ENCODE peak calls at places on chromosome 10, in eight cellular contexts. Q is ELR; T is nephron progenitor cell; J is stimulated activated CD4-positive, alpha-beta T cell treated with anti-CD3 and anti-CD28 coated beads, TNF-alpha, amount 100 ng/mL, for 24 hours; D is C1 segment of cervical spinal cord; R is cardiac muscle cell; Z is RWPE1; L is DND-41. X is an unnamed sample.

GRCh38 chr10:3451516-3452185 is 279.1 kb upstream of the PITRM1 start:
- DNase-seq in J (no peak), T (no peak), L (no peak), R (no peak), Z (no peak), D (no peak), Q (no peak), X (no peak)

GRCh38 chr10:94963901-94964300 is 25.4 kb downstream of the CYP2C9 start:
- DNase-seq in T (peak), Z (peak), J (no peak), D (no peak), L (no peak), R (peak), Q (peak), X (no peak)

GRCh38 chr10:117736655-117737054 is 194.1 kb downstream of the EMX2 start:
- DNase-seq in R (no peak), L (no peak), D (no peak), Q (peak), Z (peak), J (no peak), T (no peak), X (no peak)

GRCh38 chr10:8778713-8779112 is 724.2 kb downstream of the GATA3 start:
- DNase-seq in R (no peak), T (no peak), J (no peak), L (no peak), Z (no peak), Q (no peak), D (no peak), X (no peak)

GRCh38 chr10:94027197-94027596 is 33.5 kb downstream of the PLCE1 start:
- DNase-seq in Z (no peak), Q (peak), L (no peak), D (no peak), T (no peak), J (no peak), R (peak), X (no peak)

GRCh38 chr10:47402681-47403301 is 18.7 kb upstream of the ZNF488 start:
- DNase-seq in T (no peak), Q (peak), Z (peak), R (peak), L (no peak), J (no peak), D (no peak), X (no peak)

GRCh38 chr10:2980791-2981360 is 86.5 kb upstream of the PFKP start:
- DNase-seq in R (peak), D (no peak), L (no peak), Z (no peak), Q (peak), J (no peak), T (no peak), X (no peak)

GRCh38 chr10:44343836-44344235 is 41.1 kb downstream of the CXCL12 start:
- DNase-seq in D (no peak), R (no peak), Q (no peak), L (no peak), J (no peak), T (no peak), Z (no peak), X (no peak)

GRCh38 chr10:18647945-18648344 is 3.4 kb downstream of the NSUN6 start:
- DNase-seq in Z (no peak), L (no peak), D (no peak), T (no peak), Q (no peak), R (no peak), J (no peak), X (no peak)

GRCh38 chr10:103842605-103843004 is 12.8 kb downstream of the SH3PXD2A start:
- DNase-seq in T (no peak), R (no peak), D (no peak), L (no peak), Z (no peak), J (no peak), Q (no peak), X (no peak)

GRCh38 chr10:119663866-119664698 is 12.9 kb downstream of the BAG3 start:
- DNase-seq in L (peak), R (no peak), Q (peak), D (no peak), T (no peak), Z (no peak), J (no peak), X (no peak)

GRCh38 chr10:13536674-13537366 is 8.0 kb upstream of the BEND7 start:
- DNase-seq in Q (peak), R (peak), Z (peak), T (peak), L (peak), D (no peak), J (no peak), X (no peak)

GRCh38 chr10:24811906-24812305 is 88.2 kb upstream of the ARHGAP21 start:
- DNase-seq in Z (no peak), R (peak), Q (no peak), D (peak), J (no peak), T (no peak), L (no peak), X (peak)

GRCh38 chr10:86868353-86868752 is 89.1 kb downstream of the MMRN2 start:
- DNase-seq in Z (no peak), D (no peak), R (peak), L (no peak), T (peak), J (no peak), Q (no peak), X (no peak)

GRCh38 chr10:4984971-4985594 is 18.6 kb downstream of the AKR1C2 start:
- DNase-seq in D (no peak), J (no peak), Q (no peak), T (no peak), Z (no peak), L (no peak), R (peak), X (no peak)

GRCh38 chr10:107847620-107848019 is 683.1 kb upstream of the SORCS1 start:
- DNase-seq in D (no peak), J (no peak), T (no peak), L (no peak), Z (no peak), Q (no peak), R (no peak), X (no peak)

GRCh38 chr10:67242531-67242930 is 316.7 kb downstream of the LRRTM3 start:
- DNase-seq in D (no peak), T (no peak), Z (no peak), R (no peak), J (no peak), L (no peak), Q (no peak), X (no peak)

GRCh38 chr10:59949608-59950007 is 43.3 kb upstream of the CCDC6 start:
- DNase-seq in Q (no peak), J (no peak), T (no peak), Z (no peak), R (no peak), L (no peak), D (no peak), X (no peak)